ENCODE peak calls at places on chromosomes 11 and 22, in seven cellular contexts. Y, K, C, D, F, G and T are unnamed samples.
A peak's percentile ranks its signal among the peaks of the same experiment; 100 is the strongest.

GRCh38 chr11:86064236-86064803 is 4.6 kb downstream of the PICALM start:
- DNase-seq in Y (no peak), K (no peak), C (no peak), D (no peak), F (no peak), G (no peak), T (no peak)

GRCh38 chr11:41053894-41054293 is 405.6 kb downstream of the LRRC4C start:
- DNase-seq in Y (no peak), K (no peak), C (no peak), D (no peak), F (no peak), G (no peak), T (no peak)

GRCh38 chr22:48253573-48253972 is 1491.1 kb downstream of the TBC1D22A start:
- DNase-seq in Y (no peak), K (no peak), C (no peak), D (no peak), F (no peak), G (no peak), T (no peak)

GRCh38 chr22:46575915-46576555 is 38.6 kb upstream of the CELSR1 start:
- DNase-seq in Y (no peak), K (no peak), C (no peak), D (no peak), F (no peak), G (no peak), T (no peak)

GRCh38 chr11:121886005-121886739 is 229.8 kb downstream of the BLID start:
- DNase-seq in Y (no peak), K (no peak), C (no peak), D (no peak), F (no peak), G (no peak), T (no peak)

GRCh38 chr11:132844956-132845355 is 687.3 kb downstream of the OPCML start:
- DNase-seq in Y (no peak), K (no peak), C (no peak), D (no peak), F (no peak), G (no peak), T (no peak)

GRCh38 chr11:116193321-116194114 is 579.3 kb downstream of the BUD13 start:
- DNase-seq in Y (peak; percentile 71), K (peak; percentile 66), C (no peak), D (no peak), F (peak; percentile 17), G (no peak), T (no peak)

GRCh38 chr22:32204856-32205722 is at the start of gene RFPL2:
- DNase-seq in Y (peak; percentile 79), K (peak; percentile 85), C (no peak), D (no peak), F (peak; percentile 61), G (no peak), T (no peak)

GRCh38 chr11:118002010-118002540 is 15.9 kb downstream of the IL10RA start:
- DNase-seq in Y (no peak), K (no peak), C (no peak), D (no peak), F (no peak), G (peak; percentile 62), T (no peak)

GRCh38 chr22:43630451-43630850 is 181.7 kb downstream of the EFCAB6 start:
- DNase-seq in Y (no peak), K (no peak), C (no peak), D (no peak), F (no peak), G (no peak), T (no peak)

GRCh38 chr22:38313384-38313955 is 3.8 kb downstream of the CSNK1E start:
- DNase-seq in Y (no peak), K (no peak), C (peak; percentile 35), D (no peak), F (no peak), G (no peak), T (no peak)

GRCh38 chr11:78851883-78852586 is 277.4 kb upstream of the NARS2 start:
- DNase-seq in Y (no peak), K (peak; percentile 72), C (no peak), D (no peak), F (no peak), G (no peak), T (no peak)

GRCh38 chr11:1338201-1339065 is 29.0 kb upstream of the TOLLIP start:
- DNase-seq in Y (peak; percentile 47), K (peak; percentile 15), C (no peak), D (no peak), F (no peak), G (no peak), T (no peak)

GRCh38 chr11:283405-284080 is 5.3 kb downstream of the NLRP6 start:
- DNase-seq in Y (peak; percentile 33), K (no peak), C (no peak), D (no peak), F (no peak), G (no peak), T (no peak)

GRCh38 chr11:71489311-71490043 is 36.5 kb downstream of the NADSYN1 start:
- DNase-seq in Y (peak; percentile 33), K (no peak), C (peak; percentile 27), D (peak; percentile 69), F (no peak), G (no peak), T (peak; percentile 49)

GRCh38 chr11:122139595-122139866 is 23.5 kb upstream of the BLID start:
- DNase-seq in Y (no peak), K (no peak), C (no peak), D (no peak), F (peak; percentile 9), G (no peak), T (no peak)

GRCh38 chr11:8722156-8722555 is 39.6 kb downstream of the RPL27A start:
- DNase-seq in Y (no peak), K (no peak), C (no peak), D (no peak), F (peak; percentile 62), G (no peak), T (no peak)

GRCh38 chr22:18035740-18036139 is 11.4 kb upstream of the MICAL3 start:
- DNase-seq in Y (no peak), K (peak; percentile 47), C (no peak), D (no peak), F (peak; percentile 82), G (no peak), T (no peak)

GRCh38 chr11:82045748-82046457 is 687.8 kb downstream of the FAM181B start:
- DNase-seq in Y (no peak), K (no peak), C (no peak), D (no peak), F (no peak), G (no peak), T (no peak)

GRCh38 chr11:82047200-82047599 is 686.5 kb downstream of the FAM181B start:
- DNase-seq in Y (no peak), K (no peak), C (no peak), D (no peak), F (no peak), G (no peak), T (no peak)

GRCh38 chr11:82046778-82047177 is 686.9 kb downstream of the FAM181B start:
- DNase-seq in Y (no peak), K (no peak), C (no peak), D (no peak), F (no peak), G (no peak), T (no peak)

GRCh38 chr11:82041764-82042163 is 691.9 kb downstream of the FAM181B start:
- DNase-seq in Y (no peak), K (peak; percentile 7), C (no peak), D (no peak), F (no peak), G (no peak), T (no peak)

DNA sequence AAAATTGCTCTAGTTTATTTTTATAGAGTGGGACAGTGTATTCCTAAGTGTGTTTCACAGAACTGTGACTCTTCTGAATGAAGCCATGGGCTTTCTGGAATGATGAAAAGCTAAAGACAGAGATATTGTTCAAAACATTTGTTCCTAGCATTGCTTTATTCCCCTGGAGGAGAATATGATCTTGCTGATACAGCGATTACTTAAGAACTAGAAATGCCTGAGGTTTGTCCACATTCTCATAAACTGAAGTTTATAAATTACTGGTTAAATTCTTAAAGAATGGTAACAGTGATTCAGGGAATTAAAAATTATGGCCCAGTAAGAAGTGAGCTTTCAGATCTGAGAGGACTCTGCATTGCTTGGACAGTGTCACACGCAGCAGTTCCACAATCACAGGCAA is 690.3 kb downstream of the FAM181B start:
- DNase-seq in Y (no peak), K (no peak), C (no peak), D (no peak), F (no peak), G (no peak), T (no peak)
- TF ChIP-seq TAF1 in Y (no peak), K (no peak), C (no peak), D (no peak), F (no peak), G (no peak), T (no peak)

DNA sequence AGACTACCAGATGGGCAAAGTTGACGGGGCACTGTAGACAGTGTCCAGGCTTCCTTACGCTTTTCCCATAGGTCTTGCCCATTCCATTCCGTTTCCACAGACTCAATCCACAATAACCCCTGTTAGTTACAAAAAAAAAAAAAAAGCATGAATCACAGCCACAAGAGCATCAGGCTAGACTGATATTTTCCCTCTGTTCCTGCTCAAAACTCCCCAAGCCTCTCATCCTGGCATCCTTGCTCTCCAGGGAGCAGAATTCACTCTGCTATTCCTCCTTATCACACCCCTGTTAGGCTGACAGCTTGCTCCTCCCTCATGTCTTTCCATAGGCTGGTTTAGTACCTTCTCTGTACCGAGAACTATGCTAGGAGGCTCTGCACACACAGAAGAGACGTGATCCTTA is 42.2 kb downstream of the TMEM123 start:
- DNase-seq in Y (no peak), K (peak; percentile 22), C (no peak), D (no peak), F (no peak), G (no peak), T (no peak)
- TF ChIP-seq TAF1 in Y (no peak), K (no peak), C (no peak), D (no peak), F (no peak), G (no peak), T (no peak)

DNA sequence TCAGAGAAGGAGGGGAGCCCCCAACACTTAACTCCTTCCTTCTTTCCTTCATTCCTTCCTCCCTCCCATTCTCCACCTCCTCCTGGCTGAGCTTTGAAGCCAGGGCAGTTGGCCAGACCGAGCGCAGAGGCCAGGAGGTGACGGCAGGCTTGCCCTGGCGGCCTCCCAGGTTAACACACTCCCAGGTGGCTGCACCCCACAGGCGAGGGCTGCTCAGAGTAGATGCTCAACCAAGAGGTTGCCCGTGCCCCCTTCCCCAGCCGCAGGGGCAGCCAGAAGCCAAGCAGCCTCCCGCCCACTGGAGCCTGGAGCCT is 6.3 kb upstream of the CDKN1C start:
- DNase-seq in Y (no peak), K (no peak), C (no peak), D (no peak), F (peak; percentile 30), G (no peak), T (no peak)
- TF ChIP-seq TAF1 in Y (no peak), K (no peak), C (no peak), D (no peak), F (no peak), G (no peak), T (no peak)

DNA sequence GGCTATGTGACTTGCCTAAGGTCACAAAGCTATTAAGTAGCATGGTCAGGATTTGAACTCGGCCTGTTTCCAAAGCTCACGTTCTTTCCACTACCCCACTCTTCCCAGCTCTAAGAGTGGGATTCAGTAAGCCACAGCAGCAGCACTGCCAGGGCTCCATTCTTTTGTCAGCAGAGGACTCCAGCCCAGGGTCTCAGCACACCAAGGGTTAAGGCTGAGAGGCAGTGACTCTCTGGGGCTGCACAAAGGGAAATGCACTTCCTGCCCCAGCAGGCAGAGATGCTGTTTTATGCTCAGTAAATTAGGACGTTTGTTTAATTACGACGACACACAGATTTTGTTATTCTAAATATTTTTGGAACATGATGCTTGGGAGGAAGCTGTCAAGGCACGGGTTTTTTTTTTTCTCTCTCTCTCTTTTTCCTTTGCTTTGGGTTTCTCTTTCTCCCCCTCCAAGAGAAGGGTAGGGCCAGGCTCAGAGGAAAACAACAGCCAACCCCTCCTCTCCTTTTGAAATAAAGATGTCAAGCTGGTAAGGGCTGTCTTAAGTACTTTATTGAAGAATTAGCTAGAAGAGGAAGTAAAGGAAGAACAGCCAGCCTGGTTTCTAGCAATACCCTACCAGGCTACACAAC is 2.9 kb downstream of the MYH9 start:
- DNase-seq in Y (no peak), K (peak; percentile 61), C (no peak), D (no peak), F (no peak), G (no peak), T (no peak)
- TF ChIP-seq TAF1 in Y (no peak), K (no peak), C (no peak), D (no peak), F (no peak), G (no peak), T (no peak)